ENCODE peak calls at places on chromosomes 12 and 14, in seven cellular contexts. O is glutamatergic neuron; B is CD8-positive, alpha-beta T cell; I is HFF-Myc; L is heart right ventricle; C is fibroblast of pulmonary artery; W is Panc1. U is an unnamed sample.

GRCh38 chr14:77251870-77252269 is 19.1 kb downstream of the NGB start:
- DNase-seq in O (no peak), B (no peak), I (no peak), L (no peak), C (no peak), W (no peak), U (no peak)

GRCh38 chr12:5010130-5010529 is 33.5 kb upstream of the KCNA5 start:
- DNase-seq in O (no peak), B (no peak), I (no peak), L (no peak), C (no peak), W (no peak), U (no peak)

GRCh38 chr14:104570869-104571635 is 8.5 kb upstream of the C14orf180 start:
- DNase-seq in O (no peak), B (no peak), I (no peak), L (no peak), C (no peak), W (no peak), U (no peak)

GRCh38 chr14:39393289-39393688 is 38.9 kb downstream of the FBXO33 start:
- DNase-seq in O (no peak), B (no peak), I (no peak), L (no peak), C (no peak), W (no peak), U (no peak)

GRCh38 chr14:98242903-98243302 is 1029.1 kb downstream of the BCL11B start:
- DNase-seq in O (no peak), B (no peak), I (no peak), L (no peak), C (no peak), W (no peak), U (no peak)

GRCh38 chr12:31756977-31757420 is 28.2 kb upstream of the AMN1 start:
- DNase-seq in O (no peak), B (no peak), I (no peak), L (no peak), C (peak; percentile 49), W (no peak), U (no peak)

GRCh38 chr12:92654929-92655328 is 47.9 kb upstream of the PLEKHG7 start:
- DNase-seq in O (no peak), B (no peak), I (no peak), L (no peak), C (peak; percentile 47), W (no peak), U (no peak)

GRCh38 chr12:121789233-121789781 is 4.2 kb downstream of the RHOF start:
- DNase-seq in O (no peak), B (peak; percentile 61), I (no peak), L (no peak), C (no peak), W (no peak), U (peak; percentile 56)

GRCh38 chr12:53461059-53461458 is 9.2 kb downstream of the PCBP2 start:
- DNase-seq in O (no peak), B (no peak), I (no peak), L (peak; percentile 79), C (no peak), W (no peak), U (no peak)

GRCh38 chr14:76720382-76720813 is 40.9 kb upstream of the VASH1 start:
- DNase-seq in O (peak; percentile 67), B (no peak), I (no peak), L (peak; percentile 90), C (peak; percentile 73), W (no peak), U (no peak)

GRCh38 chr14:68637106-68638021 is 155.5 kb downstream of the ZFP36L1 start:
- DNase-seq in O (no peak), B (no peak), I (no peak), L (no peak), C (peak; percentile 90), W (no peak), U (no peak)

GRCh38 chr12:98243190-98243589 is 272.2 kb upstream of the TMPO start:
- DNase-seq in O (no peak), B (no peak), I (no peak), L (no peak), C (no peak), W (no peak), U (no peak)

GRCh38 chr12:108629824-108630476 is 3.7 kb downstream of the SELPLG start:
- DNase-seq in O (peak; percentile 55), B (peak; percentile 84), I (no peak), L (no peak), C (peak; percentile 79), W (no peak), U (no peak)

GRCh38 chr12:87820524-87821194 is 208.5 kb downstream of the C12orf50 start:
- DNase-seq in O (no peak), B (no peak), I (no peak), L (no peak), C (peak; percentile 68), W (no peak), U (no peak)

GRCh38 chr12:57908511-57908910 is 32.9 kb upstream of the ATP23 start:
- DNase-seq in O (no peak), B (no peak), I (no peak), L (no peak), C (no peak), W (no peak), U (no peak)

GRCh38 chr12:2745655-2746054 is 49.1 kb upstream of the FKBP4 start:
- DNase-seq in O (no peak), B (no peak), I (no peak), L (no peak), C (no peak), W (no peak), U (no peak)

DNA sequence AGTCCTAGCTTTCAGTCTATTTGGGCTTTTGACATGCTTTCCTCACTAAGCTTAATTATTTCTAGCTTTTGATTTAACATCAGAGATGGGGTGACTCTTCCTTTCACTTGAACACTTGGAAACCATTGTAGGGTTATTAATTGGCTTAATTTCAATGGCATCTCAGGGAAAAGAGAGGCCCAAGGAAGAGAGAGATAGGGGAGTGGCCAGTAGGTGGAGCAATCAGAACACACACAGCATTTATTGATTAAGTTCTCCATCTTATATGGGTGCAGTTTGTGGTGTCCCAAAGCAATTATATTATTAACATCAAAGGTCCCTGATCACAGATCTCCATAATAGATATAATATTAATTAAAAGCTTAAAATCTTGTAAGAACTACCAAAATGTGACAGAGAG is 1466.1 kb upstream of the SEL1L start:
- DNase-seq in O (no peak), B (no peak), I (no peak), L (no peak), C (no peak), W (no peak), U (no peak)
- TF ChIP-seq CTCF in O (peak; percentile 64), B (no peak), I (no peak), L (no peak), C (no peak), W (no peak), U (no peak)

GRCh38 chr14:75060420-75060819 is 3.4 kb downstream of the ACYP1 start:
- DNase-seq in O (no peak), B (no peak), I (no peak), L (no peak), C (no peak), W (no peak), U (no peak)

GRCh38 chr14:75067212-75067611 is 2.2 kb upstream of the ZC2HC1C start:
- DNase-seq in O (no peak), B (no peak), I (no peak), L (no peak), C (no peak), W (no peak), U (no peak)

GRCh38 chr14:75063013-75063412 is 811 bp downstream of the ACYP1 start:
- DNase-seq in O (no peak), B (no peak), I (no peak), L (no peak), C (no peak), W (no peak), U (no peak)

GRCh38 chr14:75064205-75064567 is 362 bp upstream of the ACYP1 start:
- DNase-seq in O (no peak), B (no peak), I (no peak), L (no peak), C (no peak), W (no peak), U (no peak)

DNA sequence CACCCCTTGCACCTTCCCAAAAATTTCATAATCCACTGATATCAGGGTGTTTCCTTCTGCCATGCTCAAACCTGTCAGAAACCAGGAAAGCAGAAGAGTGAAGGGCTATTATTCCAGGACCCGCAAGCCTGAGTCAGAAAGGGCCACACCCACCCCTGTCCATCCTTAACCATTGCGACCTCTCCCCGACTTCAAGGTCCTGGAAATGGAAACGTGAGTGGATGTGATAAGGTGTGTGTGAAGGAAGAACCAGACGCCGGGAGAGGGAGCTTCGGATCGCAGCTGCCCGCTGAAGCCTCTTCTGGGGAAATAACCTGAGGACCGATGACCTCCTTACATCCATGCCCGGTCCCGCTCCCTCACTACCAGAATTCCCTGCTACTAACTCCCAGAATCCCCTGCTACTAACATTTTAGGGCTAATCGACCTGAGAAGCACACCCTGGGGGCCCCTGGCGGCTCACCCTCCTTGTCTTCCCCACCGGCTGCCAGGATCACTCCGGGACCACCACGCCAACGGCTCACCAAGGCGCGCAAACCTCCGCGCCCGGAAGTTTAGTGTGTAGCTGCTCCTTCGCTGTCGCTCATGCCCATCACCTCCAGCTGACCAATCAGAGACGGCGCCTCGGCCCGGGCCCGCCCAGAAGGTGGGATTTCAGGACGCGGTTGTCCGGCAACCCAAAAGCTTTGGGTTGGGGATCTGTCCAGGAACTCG is at the start of gene ACYP1:
- DNase-seq in O (peak; percentile 95), B (peak; percentile 86), I (no peak), L (peak; percentile 92), C (peak; percentile 89), W (no peak), U (peak; percentile 90)
- TF ChIP-seq CTCF in O (no peak), B (no peak), I (no peak), L (no peak), C (no peak), W (no peak), U (no peak)

GRCh38 chr12:123633379-123634141 is at the start of the genes EIF2B1 and GTF2H3:
- DNase-seq in O (peak; percentile 97), B (peak; percentile 97), I (peak; percentile 95), L (peak; percentile 95), C (peak; percentile 96), W (peak; percentile 78), U (peak; percentile 96)
- TF ChIP-seq CTCF in O (no peak), B (no peak), I (no peak), L (no peak), C (no peak), W (no peak), U (no peak)

DNA sequence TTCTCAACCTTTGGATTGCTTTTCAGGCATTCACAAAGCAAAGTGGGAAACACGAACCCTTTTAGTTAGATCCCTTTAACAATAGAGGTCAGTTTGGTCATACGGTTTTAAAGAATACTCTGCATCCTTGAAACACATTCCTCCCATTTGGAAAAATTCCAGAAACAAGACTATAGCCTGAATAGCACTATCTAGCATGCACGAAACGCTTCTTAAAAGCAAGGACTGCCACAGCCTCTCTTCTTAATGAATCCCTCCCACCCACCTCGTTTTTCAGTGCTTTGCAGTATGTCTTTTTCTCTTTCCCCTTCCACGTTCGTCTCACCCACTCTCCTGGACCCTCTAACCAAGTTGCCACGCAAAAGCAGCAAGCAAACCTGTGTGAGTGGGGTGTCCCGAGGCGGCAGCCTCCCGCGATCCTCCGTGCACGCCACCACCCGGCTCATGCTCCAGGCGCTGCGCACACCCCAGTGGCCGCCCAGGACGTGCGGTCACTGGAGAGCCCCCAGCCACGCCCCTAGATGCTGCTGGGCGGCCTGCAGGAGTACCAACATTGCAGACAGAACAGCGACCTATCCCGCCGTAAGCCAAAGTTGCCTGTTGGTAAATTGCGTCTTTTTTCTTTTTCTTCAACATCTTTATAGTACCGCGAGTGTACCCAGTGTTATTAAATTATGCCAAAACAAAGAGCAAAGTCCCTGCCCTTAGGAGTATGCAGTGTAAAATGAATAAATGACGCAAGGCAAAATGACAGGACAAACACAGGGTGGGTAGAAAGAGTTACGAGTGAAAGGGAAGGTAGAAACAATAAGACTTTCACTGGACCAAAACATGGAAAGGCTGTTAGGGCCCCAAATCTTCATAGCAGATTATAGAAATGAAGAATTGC is at the start of gene SLC38A4:
- DNase-seq in O (peak; percentile 69), B (no peak), I (peak; percentile 21), L (no peak), C (peak; percentile 51), W (no peak), U (no peak)
- TF ChIP-seq CTCF in O (no peak), B (no peak), I (peak; percentile 9), L (no peak), C (peak; percentile 13), W (peak; percentile 40), U (no peak)

U was measured in activated B cell treated with CpG ODN at 0.5 μM for 24 hours.